ENCODE peak calls at places on chromosomes 13 and 19, in seven cellular contexts. One of them, this sample, is unnamed.
A peak's percentile ranks its signal among the peaks of the same experiment; 100 is the strongest.

GRCh38 chr19:12834418-12834943 is at the start of gene RTBDN:
- DNase-seq in HepG2: no peak
- DNase-seq in H1: no peak
- DNase-seq in IMR-90: no peak
- DNase-seq in SK-N-SH: no peak
- DNase-seq in GM12878: no peak
- DNase-seq in K562: no peak
- DNase-seq in this sample: no peak

GRCh38 chr13:109309625-109310363 is 476.6 kb downstream of the IRS2 start:
- DNase-seq in GM12878: no peak
- DNase-seq in IMR-90: no peak
- DNase-seq in H1: no peak
- DNase-seq in SK-N-SH: no peak
- DNase-seq in K562: no peak
- DNase-seq in HepG2: peak; percentile 78
- DNase-seq in this sample: peak; percentile 11

GRCh38 chr13:101018720-101019119 is 344.1 kb upstream of the TMTC4 start:
- DNase-seq in H1: no peak
- DNase-seq in IMR-90: peak; percentile 71
- DNase-seq in HepG2: no peak
- DNase-seq in GM12878: no peak
- DNase-seq in SK-N-SH: no peak
- DNase-seq in K562: no peak
- DNase-seq in this sample: peak; percentile 3

GRCh38 chr19:10748924-10749434 is 31.1 kb downstream of the DNM2 start:
- DNase-seq in K562: peak; percentile 75
- DNase-seq in SK-N-SH: peak; percentile 79
- DNase-seq in H1: no peak
- DNase-seq in GM12878: no peak
- DNase-seq in IMR-90: no peak
- DNase-seq in HepG2: peak; percentile 94
- DNase-seq in this sample: peak; percentile 51

GRCh38 chr19:47541507-47541906 is 26.6 kb upstream of the NAPA start:
- DNase-seq in SK-N-SH: no peak
- DNase-seq in K562: no peak
- DNase-seq in HepG2: no peak
- DNase-seq in GM12878: peak; percentile 13
- DNase-seq in IMR-90: no peak
- DNase-seq in H1: no peak
- DNase-seq in this sample: no peak

GRCh38 chr19:4388171-4389063 is 11.9 kb downstream of the SH3GL1 start:
- DNase-seq in H1: no peak
- DNase-seq in HepG2: no peak
- DNase-seq in K562: no peak
- DNase-seq in GM12878: no peak
- DNase-seq in SK-N-SH: no peak
- DNase-seq in IMR-90: no peak
- DNase-seq in this sample: no peak

GRCh38 chr13:27924529-27925141 is 4.8 kb downstream of the PDX1 start:
- DNase-seq in H1: no peak
- DNase-seq in SK-N-SH: no peak
- DNase-seq in IMR-90: no peak
- DNase-seq in HepG2: no peak
- DNase-seq in K562: no peak
- DNase-seq in GM12878: no peak
- DNase-seq in this sample: no peak

GRCh38 chr13:102847272-102848234 is 1.7 kb downstream of the ERCC5 start:
- DNase-seq in HepG2: no peak
- DNase-seq in K562: no peak
- DNase-seq in IMR-90: peak; percentile 54
- DNase-seq in GM12878: no peak
- DNase-seq in SK-N-SH: peak; percentile 17
- DNase-seq in H1: no peak
- DNase-seq in this sample: no peak

GRCh38 chr19:13208131-13208963 is 58.1 kb downstream of the IER2 start:
- DNase-seq in GM12878: peak; percentile 77
- DNase-seq in K562: no peak
- DNase-seq in IMR-90: peak; percentile 76
- DNase-seq in H1: no peak
- DNase-seq in SK-N-SH: no peak
- DNase-seq in HepG2: no peak
- DNase-seq in this sample: no peak

GRCh38 chr13:95505976-95506375 is 46.5 kb upstream of the CLDN10 start:
- DNase-seq in HepG2: no peak
- DNase-seq in K562: no peak
- DNase-seq in H1: no peak
- DNase-seq in IMR-90: no peak
- DNase-seq in SK-N-SH: no peak
- DNase-seq in GM12878: no peak
- DNase-seq in this sample: no peak

GRCh38 chr19:11578342-11579142 is 1.1 kb upstream of the ACP5 start:
- DNase-seq in IMR-90: no peak
- DNase-seq in GM12878: no peak
- DNase-seq in H1: no peak
- DNase-seq in SK-N-SH: peak; percentile 43
- DNase-seq in HepG2: peak; percentile 31
- DNase-seq in K562: peak; percentile 79
- DNase-seq in this sample: no peak

GRCh38 chr13:102318233-102318632 is 83.6 kb downstream of the FGF14 start:
- DNase-seq in GM12878: no peak
- DNase-seq in SK-N-SH: peak; percentile 11
- DNase-seq in IMR-90: no peak
- DNase-seq in H1: no peak
- DNase-seq in HepG2: no peak
- DNase-seq in K562: no peak
- DNase-seq in this sample: no peak

GRCh38 chr13:26132756-26133155 is 80.9 kb upstream of the SHISA2 start:
- DNase-seq in K562: no peak
- DNase-seq in IMR-90: peak; percentile 13
- DNase-seq in HepG2: no peak
- DNase-seq in GM12878: no peak
- DNase-seq in H1: no peak
- DNase-seq in SK-N-SH: no peak
- DNase-seq in this sample: no peak

GRCh38 chr13:62556973-62557372 is 1141.3 kb upstream of the PCDH20 start:
- DNase-seq in H1: no peak
- DNase-seq in SK-N-SH: no peak
- DNase-seq in HepG2: no peak
- DNase-seq in IMR-90: peak; percentile 8
- DNase-seq in K562: no peak
- DNase-seq in GM12878: no peak
- DNase-seq in this sample: no peak

GRCh38 chr13:109297628-109298027 is 488.8 kb downstream of the IRS2 start:
- DNase-seq in GM12878: no peak
- DNase-seq in H1: no peak
- DNase-seq in K562: no peak
- DNase-seq in HepG2: no peak
- DNase-seq in IMR-90: peak; percentile 90
- DNase-seq in SK-N-SH: peak; percentile 36
- DNase-seq in this sample: no peak

GRCh38 chr13:113209880-113210421 is 538 bp downstream of the CUL4A start:
- DNase-seq in HepG2: peak; percentile 32
- DNase-seq in IMR-90: peak; percentile 55
- DNase-seq in GM12878: no peak
- DNase-seq in SK-N-SH: peak; percentile 75
- DNase-seq in K562: no peak
- DNase-seq in H1: no peak
- DNase-seq in this sample: peak; percentile 60

GRCh38 chr13:95300625-95301134 is 571 bp downstream of the ABCC4 start:
- DNase-seq in IMR-90: peak; percentile 67
- DNase-seq in SK-N-SH: peak; percentile 75
- DNase-seq in K562: peak; percentile 73
- DNase-seq in H1: no peak
- DNase-seq in GM12878: no peak
- DNase-seq in HepG2: peak; percentile 16
- DNase-seq in this sample: peak; percentile 71

GRCh38 chr19:17950310-17951150 is 16.4 kb upstream of the KCNN1 start:
- DNase-seq in SK-N-SH: no peak
- DNase-seq in K562: peak; percentile 45
- DNase-seq in IMR-90: no peak
- DNase-seq in H1: no peak
- DNase-seq in HepG2: no peak
- DNase-seq in GM12878: no peak
- DNase-seq in this sample: no peak

DNA sequence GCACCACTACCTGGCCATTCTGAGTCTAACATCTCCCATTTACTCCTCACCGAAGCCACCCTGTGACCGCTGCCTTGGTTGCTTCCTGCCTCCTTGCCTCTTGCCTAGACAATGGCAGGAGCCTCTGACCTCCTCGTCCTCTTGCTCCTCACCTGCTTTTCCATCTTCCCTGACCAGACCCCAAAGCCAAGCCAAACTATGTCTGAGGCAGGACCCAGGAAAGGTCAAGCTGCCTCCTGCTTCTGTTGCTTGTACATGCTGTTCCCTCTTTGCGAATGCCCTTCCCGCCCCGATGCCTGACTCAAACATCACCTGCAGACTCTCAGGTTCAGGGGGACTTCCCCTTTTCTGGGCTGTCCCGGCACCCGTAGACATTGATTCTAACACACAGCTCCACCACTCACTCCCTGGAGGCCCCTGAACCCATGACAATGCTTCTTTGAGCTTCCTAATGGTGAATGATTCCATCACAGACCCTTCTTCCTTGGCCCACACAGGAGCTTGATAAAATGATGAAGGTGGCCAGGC is 60.8 kb downstream of the F2RL3 start:
- DNase-seq in HepG2: no peak
- DNase-seq in IMR-90: no peak
- DNase-seq in SK-N-SH: no peak
- DNase-seq in GM12878: no peak
- DNase-seq in H1: no peak
- DNase-seq in K562: no peak
- DNase-seq in this sample: no peak
- TF ChIP-seq RFX5 in HepG2: no peak
- TF ChIP-seq RFX5 in IMR-90: no peak
- TF ChIP-seq RFX5 in SK-N-SH: no peak
- TF ChIP-seq RFX5 in GM12878: no peak
- TF ChIP-seq RFX5 in H1: no peak
- TF ChIP-seq RFX5 in K562: no peak
- TF ChIP-seq RFX5 in this sample: no peak

GRCh38 chr13:51771418-51772104 is 32.4 kb downstream of the DHRS12 start:
- DNase-seq in HepG2: no peak
- DNase-seq in IMR-90: no peak
- DNase-seq in K562: no peak
- DNase-seq in GM12878: no peak
- DNase-seq in H1: no peak
- DNase-seq in SK-N-SH: no peak
- DNase-seq in this sample: no peak

GRCh38 chr13:51769455-51770127 is 34.4 kb downstream of the DHRS12 start:
- DNase-seq in GM12878: no peak
- DNase-seq in SK-N-SH: peak; percentile 52
- DNase-seq in H1: no peak
- DNase-seq in HepG2: no peak
- DNase-seq in IMR-90: no peak
- DNase-seq in K562: no peak
- DNase-seq in this sample: no peak

GRCh38 chr13:51770681-51771417 is 33.1 kb downstream of the DHRS12 start:
- DNase-seq in SK-N-SH: no peak
- DNase-seq in H1: no peak
- DNase-seq in K562: no peak
- DNase-seq in IMR-90: no peak
- DNase-seq in HepG2: no peak
- DNase-seq in GM12878: no peak
- DNase-seq in this sample: no peak

GRCh38 chr13:51768976-51769375 is 35.0 kb downstream of the DHRS12 start:
- DNase-seq in H1: no peak
- DNase-seq in K562: no peak
- DNase-seq in SK-N-SH: no peak
- DNase-seq in GM12878: no peak
- DNase-seq in HepG2: no peak
- DNase-seq in IMR-90: no peak
- DNase-seq in this sample: no peak

DNA sequence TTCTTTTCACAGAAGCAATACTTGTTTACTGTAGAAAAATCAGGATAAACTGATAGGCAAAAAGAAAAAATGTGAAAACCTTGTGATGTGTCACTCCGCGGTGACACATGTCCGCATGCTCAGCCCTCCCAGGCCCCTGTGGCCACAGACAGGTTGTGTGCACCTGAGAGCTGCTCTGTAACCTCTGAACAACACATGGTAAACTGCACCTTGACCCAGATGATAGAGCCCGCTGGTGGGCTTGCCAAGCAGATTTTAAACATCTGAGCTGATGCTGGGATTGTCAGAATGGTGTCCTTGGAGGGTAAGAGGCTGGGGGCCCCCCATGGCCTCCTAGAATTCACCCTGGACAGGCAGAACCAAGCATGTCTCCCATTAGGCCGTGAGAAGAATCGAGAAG is 33.8 kb downstream of the DHRS12 start:
- DNase-seq in H1: no peak
- DNase-seq in GM12878: no peak
- DNase-seq in IMR-90: no peak
- DNase-seq in K562: no peak
- DNase-seq in HepG2: peak; percentile 15
- DNase-seq in SK-N-SH: no peak
- DNase-seq in this sample: no peak
- TF ChIP-seq RFX5 in H1: no peak
- TF ChIP-seq RFX5 in GM12878: no peak
- TF ChIP-seq RFX5 in IMR-90: no peak
- TF ChIP-seq RFX5 in K562: no peak
- TF ChIP-seq RFX5 in HepG2: no peak
- TF ChIP-seq RFX5 in SK-N-SH: no peak
- TF ChIP-seq RFX5 in this sample: no peak

DNA sequence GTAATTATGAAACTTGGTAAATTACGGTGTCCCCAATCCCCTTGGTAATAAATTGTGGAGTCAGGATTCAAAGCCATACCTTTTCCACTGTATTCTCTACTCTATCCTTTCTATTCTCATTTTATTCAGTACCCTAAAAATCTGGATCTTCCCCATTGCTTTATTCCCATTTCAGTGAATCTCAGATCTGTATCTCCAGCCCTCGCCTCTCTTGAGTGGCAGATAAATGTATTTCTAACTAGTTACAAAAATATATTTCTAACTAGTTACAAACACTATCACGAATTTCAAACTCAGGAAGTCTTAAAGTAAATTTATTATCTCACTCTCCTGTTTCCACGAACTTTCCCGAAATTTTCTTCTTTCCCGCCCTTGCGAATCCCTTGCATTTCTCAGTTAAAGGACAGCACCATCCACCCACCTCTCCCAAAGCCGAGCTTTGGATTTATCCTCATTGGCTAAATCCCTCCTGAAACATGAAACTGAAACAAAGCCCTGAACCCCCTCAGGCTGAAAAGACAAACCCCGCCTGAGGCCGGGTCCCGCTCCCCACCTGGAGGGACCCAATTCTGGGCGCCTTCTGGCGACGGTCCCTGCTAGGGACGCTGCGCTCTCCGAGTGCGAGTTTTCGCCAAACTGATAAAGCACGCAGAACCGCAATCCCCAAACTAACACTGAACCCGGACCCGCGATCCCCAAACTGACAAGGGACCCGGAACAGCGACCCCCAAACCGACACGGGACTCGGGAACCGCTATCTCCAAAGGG is 164.3 kb upstream of the PABPC3 start:
- DNase-seq in HepG2: no peak
- DNase-seq in SK-N-SH: no peak
- DNase-seq in GM12878: no peak
- DNase-seq in K562: no peak
- DNase-seq in H1: no peak
- DNase-seq in IMR-90: no peak
- DNase-seq in this sample: no peak
- TF ChIP-seq RFX5 in HepG2: no peak
- TF ChIP-seq RFX5 in SK-N-SH: no peak
- TF ChIP-seq RFX5 in GM12878: no peak
- TF ChIP-seq RFX5 in K562: no peak
- TF ChIP-seq RFX5 in H1: no peak
- TF ChIP-seq RFX5 in IMR-90: no peak
- TF ChIP-seq RFX5 in this sample: no peak

GRCh38 chr19:42683917-42684513 is 56.3 kb downstream of the PSG3 start:
- DNase-seq in GM12878: no peak
- DNase-seq in HepG2: peak; percentile 5
- DNase-seq in K562: peak; percentile 48
- DNase-seq in SK-N-SH: peak; percentile 9
- DNase-seq in IMR-90: peak; percentile 31
- DNase-seq in H1: no peak
- DNase-seq in this sample: peak; percentile 63
- TF ChIP-seq RFX5 in GM12878: no peak
- TF ChIP-seq RFX5 in HepG2: no peak
- TF ChIP-seq RFX5 in K562: no peak
- TF ChIP-seq RFX5 in SK-N-SH: no peak
- TF ChIP-seq RFX5 in IMR-90: no peak
- TF ChIP-seq RFX5 in H1: no peak
- TF ChIP-seq RFX5 in this sample: no peak